ENCODE peak calls at places on chromosome 9, in seven cellular contexts. O is upper lobe of right lung; Q is uterus; I is right atrium auricular region; U is CD8-positive, alpha-beta memory T cell; C is lower lobe of right lung; E is body of pancreas. B is an unnamed sample.

GRCh38 chr9:129801504-129801903 is 1.5 kb upstream of the TOR1B start:
- DNase-seq in I (no peak), Q (no peak), O (no peak), E (no peak), C (no peak), U (no peak), B (no peak)

GRCh38 chr9:136799079-136799853 is 3.1 kb downstream of the CCDC183 start:
- DNase-seq in U (no peak), Q (no peak), C (peak; percentile 81), I (no peak), O (peak; percentile 86), E (peak; percentile 75), B (peak; percentile 75)

GRCh38 chr9:21919377-21920362 is 74.5 kb downstream of the CDKN2A start:
- DNase-seq in I (no peak), Q (no peak), O (no peak), E (no peak), C (no peak), U (no peak), B (no peak)

GRCh38 chr9:93479726-93480125 is 26.3 kb upstream of the FAM120AOS start:
- DNase-seq in U (no peak), O (no peak), C (no peak), E (no peak), I (no peak), Q (no peak), B (no peak)

GRCh38 chr9:136903041-136903554 is 16.8 kb downstream of the TRAF2 start:
- DNase-seq in I (no peak), Q (no peak), C (no peak), O (no peak), U (no peak), E (peak; percentile 41), B (no peak)

GRCh38 chr9:99601506-99601905 is 220.2 kb upstream of the NR4A3 start:
- DNase-seq in C (no peak), I (no peak), E (no peak), Q (no peak), O (no peak), U (no peak), B (no peak)

GRCh38 chr9:88218721-88219120 is 80.4 kb upstream of the SPATA31C2 start:
- DNase-seq in U (no peak), E (no peak), O (no peak), Q (no peak), C (no peak), I (no peak), B (no peak)

GRCh38 chr9:35903049-35903448 is 3.0 kb upstream of the HRCT1 start:
- DNase-seq in U (no peak), O (no peak), C (no peak), I (no peak), E (no peak), Q (no peak), B (no peak)

GRCh38 chr9:99905833-99906402 is 536 bp upstream of the STX17 start:
- DNase-seq in O (no peak), E (peak; percentile 28), Q (no peak), C (no peak), I (no peak), U (no peak), B (no peak)

GRCh38 chr9:16386579-16387077 is 483.8 kb downstream of the BNC2 start:
- DNase-seq in C (no peak), O (no peak), U (no peak), E (no peak), I (no peak), Q (no peak), B (no peak)

GRCh38 chr9:20848490-20848889 is 164.4 kb downstream of the FOCAD start:
- DNase-seq in Q (no peak), U (no peak), C (no peak), E (no peak), O (no peak), I (no peak), B (no peak)

GRCh38 chr9:69535296-69535832 is 136.8 kb downstream of the APBA1 start:
- DNase-seq in C (no peak), I (no peak), U (no peak), Q (no peak), E (no peak), O (no peak), B (no peak)

GRCh38 chr9:95516221-95516735 is 493 bp downstream of the PTCH1 start:
- DNase-seq in O (no peak), I (no peak), E (no peak), C (no peak), U (no peak), Q (no peak), B (no peak)

GRCh38 chr9:131483319-131484050 is 19.2 kb upstream of the POMT1 start:
- DNase-seq in C (peak; percentile 23), O (no peak), U (no peak), I (peak; percentile 75), Q (no peak), E (no peak), B (no peak)

GRCh38 chr9:99561435-99562262 is 260.0 kb upstream of the NR4A3 start:
- DNase-seq in C (no peak), U (no peak), I (no peak), Q (no peak), O (no peak), E (no peak), B (no peak)

GRCh38 chr9:132717326-132717945 is 47.2 kb downstream of the GTF3C4 start:
- DNase-seq in E (no peak), Q (no peak), C (no peak), O (peak; percentile 41), I (no peak), U (no peak), B (no peak)

GRCh38 chr9:86639899-86640379 is 285.7 kb upstream of the TUT7 start:
- DNase-seq in U (no peak), Q (no peak), O (no peak), E (peak; percentile 21), C (peak; percentile 50), I (no peak), B (no peak)

GRCh38 chr9:134322781-134323241 is 3.4 kb upstream of the RXRA start:
- DNase-seq in Q (no peak), U (no peak), O (peak; percentile 59), C (peak; percentile 31), E (peak; percentile 9), I (no peak), B (peak; percentile 40)

GRCh38 chr9:134324359-134325095 is 1.7 kb upstream of the RXRA start:
- DNase-seq in C (peak; percentile 50), E (no peak), I (no peak), U (no peak), O (no peak), Q (no peak), B (no peak)

GRCh38 chr9:134321957-134322741 is 4.1 kb upstream of the RXRA start:
- DNase-seq in U (no peak), E (peak; percentile 51), O (peak; percentile 55), I (no peak), C (peak; percentile 34), Q (no peak), B (peak; percentile 35)

GRCh38 chr9:134325096-134325812 is 1.0 kb upstream of the RXRA start:
- DNase-seq in U (no peak), Q (peak; percentile 58), E (peak; percentile 62), O (peak; percentile 85), I (no peak), C (peak; percentile 77), B (no peak)

GRCh38 chr9:134323741-134324358 is 2.4 kb upstream of the RXRA start:
- DNase-seq in O (peak; percentile 85), Q (no peak), I (no peak), E (peak; percentile 51), C (peak; percentile 83), U (no peak), B (no peak)
- H3K27ac ChIP-seq in O (peak overlapping the region; percentile 89), Q (peak overlapping the region; percentile 31), I (peak overlapping the region; percentile 93), E (peak overlapping the region; percentile 92), C (peak overlapping the region; percentile 94), U (no peak overlapping the region), B (peak overlapping the region; percentile 91)

GRCh38 chr9:113640418-113640817 is 176.9 kb downstream of the RGS3 start:
- DNase-seq in E (no peak), Q (no peak), O (peak; percentile 29), U (no peak), I (no peak), C (no peak), B (no peak)

GRCh38 chr9:113641100-113641885 is 177.8 kb downstream of the RGS3 start:
- DNase-seq in Q (no peak), O (no peak), E (no peak), C (no peak), U (no peak), I (no peak), B (no peak)

GRCh38 chr9:113636693-113637092 is 173.2 kb downstream of the RGS3 start:
- DNase-seq in C (no peak), E (no peak), Q (no peak), I (no peak), U (no peak), O (peak; percentile 5), B (no peak)

GRCh38 chr9:113638504-113638903 is 175.0 kb downstream of the RGS3 start:
- DNase-seq in Q (no peak), U (no peak), E (no peak), O (no peak), I (no peak), C (no peak), B (no peak)

GRCh38 chr9:113638916-113639315 is 175.4 kb downstream of the RGS3 start:
- DNase-seq in O (peak; percentile 9), U (no peak), Q (no peak), I (no peak), E (no peak), C (no peak), B (no peak)
- H3K4me1 ChIP-seq in O (no peaks in the 10 kb centered on the region), U (no peaks in the 10 kb centered on the region), Q (no peaks in the 10 kb centered on the region), I (no peaks in the 10 kb centered on the region), E (no peaks in the 10 kb centered on the region), C (no peaks in the 10 kb centered on the region), B (no peaks in the 10 kb centered on the region)

DNA sequence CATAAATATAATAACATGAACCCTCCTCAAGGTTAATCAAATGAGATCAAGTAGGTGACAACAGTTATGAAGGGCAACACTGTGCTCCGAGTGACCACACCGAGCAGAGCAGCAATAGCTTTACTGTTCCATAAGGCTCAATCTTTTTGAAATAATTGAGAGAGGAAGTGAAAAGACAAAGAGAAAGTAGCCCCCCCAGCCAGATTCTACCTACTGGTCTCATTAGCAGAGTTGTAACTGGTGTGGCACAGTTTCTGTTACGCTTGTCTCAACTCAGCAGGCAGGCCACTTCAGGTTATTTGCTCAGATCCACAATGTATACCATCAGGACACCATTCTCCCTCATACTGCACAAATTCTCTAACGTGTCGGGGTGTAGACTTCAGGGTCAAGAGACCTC is 14.0 kb downstream of the PRUNE2 start:
- DNase-seq in O (no peak), C (no peak), E (no peak), I (no peak), U (no peak), Q (no peak), B (no peak)
- H3K4me3 ChIP-seq in O (no peak overlapping the region), C (no peak overlapping the region), E (no peak overlapping the region), I (no peak overlapping the region), U (no peak overlapping the region), Q (no peak overlapping the region), B (no peak overlapping the region)

GRCh38 chr9:135240222-135240621 is 152.8 kb downstream of the OLFM1 start:
- DNase-seq in O (peak; percentile 50), C (peak; percentile 39), U (no peak), E (no peak), Q (no peak), I (no peak), B (peak; percentile 15)

GRCh38 chr9:135240871-135241311 is 153.4 kb downstream of the OLFM1 start:
- DNase-seq in O (peak; percentile 49), Q (peak; percentile 39), C (peak; percentile 13), I (no peak), U (no peak), E (no peak), B (peak; percentile 36)

GRCh38 chr9:135239769-135240141 is 152.3 kb downstream of the OLFM1 start:
- DNase-seq in C (no peak), E (no peak), I (no peak), U (no peak), Q (no peak), O (no peak), B (no peak)

GRCh38 chr9:135241381-135242380 is 154.2 kb downstream of the OLFM1 start:
- DNase-seq in Q (no peak), C (peak; percentile 40), U (no peak), I (no peak), O (peak; percentile 56), E (no peak), B (peak; percentile 47)

GRCh38 chr9:135239100-135239768 is 151.8 kb downstream of the OLFM1 start:
- DNase-seq in C (peak; percentile 27), O (peak; percentile 50), U (no peak), Q (no peak), E (no peak), I (no peak), B (peak; percentile 26)
- H3K27ac ChIP-seq in C (no peak overlapping the region), O (no peak overlapping the region), U (no peak overlapping the region), Q (no peak overlapping the region), E (no peak overlapping the region), I (no peak overlapping the region), B (no peak overlapping the region)